ENCODE peak calls at places on chromosomes 5 and 9, in seven cellular contexts. One of them, this sample, is unnamed.

GRCh38 chr9:3968891-3969290 is 331.0 kb downstream of the GLIS3 start:
- DNase-seq in GM04503: no peak
- DNase-seq in psoas muscle: no peak
- DNase-seq in GM03348: no peak
- DNase-seq in activated T-helper 1 cell treated with anti-CD3 and anti-CD28 coated beads, Interleukin-2, amount 50 U/mL, for 16 hours: no peak
- DNase-seq in Ammon's horn: no peak
- DNase-seq in stimulated activated CD4-positive, alpha-beta T cell treated with anti-CD3 and anti-CD28 coated beads, Interleukin-2, amount 100 ng/mL, for 48 hours: no peak
- DNase-seq in this sample: no peak

GRCh38 chr5:83433891-83434290 is 37.7 kb upstream of the VCAN start:
- DNase-seq in GM04503: no peak
- DNase-seq in psoas muscle: no peak
- DNase-seq in GM03348: peak; percentile 19
- DNase-seq in activated T-helper 1 cell treated with anti-CD3 and anti-CD28 coated beads, Interleukin-2, amount 50 U/mL, for 16 hours: no peak
- DNase-seq in Ammon's horn: no peak
- DNase-seq in stimulated activated CD4-positive, alpha-beta T cell treated with anti-CD3 and anti-CD28 coated beads, Interleukin-2, amount 100 ng/mL, for 48 hours: no peak
- DNase-seq in this sample: no peak

GRCh38 chr5:100550531-100551036 is 15.4 kb downstream of the FAM174A start:
- DNase-seq in GM04503: peak; percentile 3
- DNase-seq in psoas muscle: peak; percentile 18
- DNase-seq in GM03348: peak; percentile 6
- DNase-seq in activated T-helper 1 cell treated with anti-CD3 and anti-CD28 coated beads, Interleukin-2, amount 50 U/mL, for 16 hours: no peak
- DNase-seq in Ammon's horn: no peak
- DNase-seq in stimulated activated CD4-positive, alpha-beta T cell treated with anti-CD3 and anti-CD28 coated beads, Interleukin-2, amount 100 ng/mL, for 48 hours: no peak
- DNase-seq in this sample: no peak

GRCh38 chr9:105064248-105065118 is 136.5 kb upstream of the ABCA1 start:
- DNase-seq in GM04503: peak; percentile 89
- DNase-seq in psoas muscle: peak; percentile 91
- DNase-seq in GM03348: peak; percentile 94
- DNase-seq in activated T-helper 1 cell treated with anti-CD3 and anti-CD28 coated beads, Interleukin-2, amount 50 U/mL, for 16 hours: no peak
- DNase-seq in Ammon's horn: peak; percentile 94
- DNase-seq in stimulated activated CD4-positive, alpha-beta T cell treated with anti-CD3 and anti-CD28 coated beads, Interleukin-2, amount 100 ng/mL, for 48 hours: no peak
- DNase-seq in this sample: peak; percentile 18

GRCh38 chr9:4573634-4574391 is 83.5 kb downstream of the SLC1A1 start:
- DNase-seq in GM04503: no peak
- DNase-seq in psoas muscle: no peak
- DNase-seq in GM03348: no peak
- DNase-seq in activated T-helper 1 cell treated with anti-CD3 and anti-CD28 coated beads, Interleukin-2, amount 50 U/mL, for 16 hours: no peak
- DNase-seq in Ammon's horn: peak; percentile 70
- DNase-seq in stimulated activated CD4-positive, alpha-beta T cell treated with anti-CD3 and anti-CD28 coated beads, Interleukin-2, amount 100 ng/mL, for 48 hours: no peak
- DNase-seq in this sample: no peak

GRCh38 chr5:66742083-66742895 is 146.1 kb downstream of the MAST4 start:
- DNase-seq in GM04503: no peak
- DNase-seq in psoas muscle: no peak
- DNase-seq in GM03348: no peak
- DNase-seq in activated T-helper 1 cell treated with anti-CD3 and anti-CD28 coated beads, Interleukin-2, amount 50 U/mL, for 16 hours: no peak
- DNase-seq in Ammon's horn: peak; percentile 60
- DNase-seq in stimulated activated CD4-positive, alpha-beta T cell treated with anti-CD3 and anti-CD28 coated beads, Interleukin-2, amount 100 ng/mL, for 48 hours: no peak
- DNase-seq in this sample: no peak

GRCh38 chr5:149182241-149182640 is 40.9 kb downstream of the ABLIM3 start:
- DNase-seq in GM04503: no peak
- DNase-seq in psoas muscle: no peak
- DNase-seq in GM03348: no peak
- DNase-seq in activated T-helper 1 cell treated with anti-CD3 and anti-CD28 coated beads, Interleukin-2, amount 50 U/mL, for 16 hours: no peak
- DNase-seq in Ammon's horn: no peak
- DNase-seq in stimulated activated CD4-positive, alpha-beta T cell treated with anti-CD3 and anti-CD28 coated beads, Interleukin-2, amount 100 ng/mL, for 48 hours: no peak
- DNase-seq in this sample: no peak

GRCh38 chr9:93143830-93144530 is 9.9 kb upstream of the NINJ1 start:
- DNase-seq in GM04503: no peak
- DNase-seq in psoas muscle: peak; percentile 40
- DNase-seq in GM03348: peak; percentile 31
- DNase-seq in activated T-helper 1 cell treated with anti-CD3 and anti-CD28 coated beads, Interleukin-2, amount 50 U/mL, for 16 hours: peak; percentile 33
- DNase-seq in Ammon's horn: peak; percentile 97
- DNase-seq in stimulated activated CD4-positive, alpha-beta T cell treated with anti-CD3 and anti-CD28 coated beads, Interleukin-2, amount 100 ng/mL, for 48 hours: no peak
- DNase-seq in this sample: no peak

GRCh38 chr5:132363431-132364112 is 5.9 kb upstream of the SLC22A5 start:
- DNase-seq in GM04503: peak; percentile 55
- DNase-seq in psoas muscle: no peak
- DNase-seq in GM03348: peak; percentile 61
- DNase-seq in activated T-helper 1 cell treated with anti-CD3 and anti-CD28 coated beads, Interleukin-2, amount 50 U/mL, for 16 hours: no peak
- DNase-seq in Ammon's horn: peak; percentile 55
- DNase-seq in stimulated activated CD4-positive, alpha-beta T cell treated with anti-CD3 and anti-CD28 coated beads, Interleukin-2, amount 100 ng/mL, for 48 hours: no peak
- DNase-seq in this sample: no peak

GRCh38 chr5:171422495-171422894 is 3.0 kb downstream of the FGF18 start:
- DNase-seq in GM04503: no peak
- DNase-seq in psoas muscle: peak; percentile 1
- DNase-seq in GM03348: no peak
- DNase-seq in activated T-helper 1 cell treated with anti-CD3 and anti-CD28 coated beads, Interleukin-2, amount 50 U/mL, for 16 hours: no peak
- DNase-seq in Ammon's horn: no peak
- DNase-seq in stimulated activated CD4-positive, alpha-beta T cell treated with anti-CD3 and anti-CD28 coated beads, Interleukin-2, amount 100 ng/mL, for 48 hours: no peak
- DNase-seq in this sample: no peak

GRCh38 chr9:23123048-23123632 is 676.5 kb downstream of the DMRTA1 start:
- DNase-seq in GM04503: no peak
- DNase-seq in psoas muscle: no peak
- DNase-seq in GM03348: peak; percentile 4
- DNase-seq in activated T-helper 1 cell treated with anti-CD3 and anti-CD28 coated beads, Interleukin-2, amount 50 U/mL, for 16 hours: no peak
- DNase-seq in Ammon's horn: peak; percentile 66
- DNase-seq in stimulated activated CD4-positive, alpha-beta T cell treated with anti-CD3 and anti-CD28 coated beads, Interleukin-2, amount 100 ng/mL, for 48 hours: no peak
- DNase-seq in this sample: peak; percentile 41

GRCh38 chr9:132768932-132769894 is 98.9 kb downstream of the GTF3C4 start:
- DNase-seq in GM04503: peak; percentile 12
- DNase-seq in psoas muscle: peak; percentile 45
- DNase-seq in GM03348: peak; percentile 76
- DNase-seq in activated T-helper 1 cell treated with anti-CD3 and anti-CD28 coated beads, Interleukin-2, amount 50 U/mL, for 16 hours: peak; percentile 29
- DNase-seq in Ammon's horn: peak; percentile 27
- DNase-seq in stimulated activated CD4-positive, alpha-beta T cell treated with anti-CD3 and anti-CD28 coated beads, Interleukin-2, amount 100 ng/mL, for 48 hours: peak; percentile 50
- DNase-seq in this sample: peak; percentile 41

GRCh38 chr9:130701059-130702022 is 7.8 kb downstream of the EXOSC2 start:
- DNase-seq in GM04503: no peak
- DNase-seq in psoas muscle: peak; percentile 75
- DNase-seq in GM03348: peak; percentile 76
- DNase-seq in activated T-helper 1 cell treated with anti-CD3 and anti-CD28 coated beads, Interleukin-2, amount 50 U/mL, for 16 hours: peak; percentile 57
- DNase-seq in Ammon's horn: peak; percentile 88
- DNase-seq in stimulated activated CD4-positive, alpha-beta T cell treated with anti-CD3 and anti-CD28 coated beads, Interleukin-2, amount 100 ng/mL, for 48 hours: peak; percentile 74
- DNase-seq in this sample: peak; percentile 82

GRCh38 chr5:61926911-61927310 is 379.1 kb upstream of the KIF2A start:
- DNase-seq in GM04503: no peak
- DNase-seq in psoas muscle: no peak
- DNase-seq in GM03348: no peak
- DNase-seq in activated T-helper 1 cell treated with anti-CD3 and anti-CD28 coated beads, Interleukin-2, amount 50 U/mL, for 16 hours: no peak
- DNase-seq in Ammon's horn: no peak
- DNase-seq in stimulated activated CD4-positive, alpha-beta T cell treated with anti-CD3 and anti-CD28 coated beads, Interleukin-2, amount 100 ng/mL, for 48 hours: no peak
- DNase-seq in this sample: no peak

GRCh38 chr5:147921134-147921533 is 14.8 kb upstream of the C5orf46 start:
- DNase-seq in GM04503: no peak
- DNase-seq in psoas muscle: no peak
- DNase-seq in GM03348: no peak
- DNase-seq in activated T-helper 1 cell treated with anti-CD3 and anti-CD28 coated beads, Interleukin-2, amount 50 U/mL, for 16 hours: no peak
- DNase-seq in Ammon's horn: no peak
- DNase-seq in stimulated activated CD4-positive, alpha-beta T cell treated with anti-CD3 and anti-CD28 coated beads, Interleukin-2, amount 100 ng/mL, for 48 hours: no peak
- DNase-seq in this sample: no peak

GRCh38 chr9:134321957-134322741 is 4.1 kb upstream of the RXRA start:
- DNase-seq in GM04503: no peak
- DNase-seq in psoas muscle: peak; percentile 20
- DNase-seq in GM03348: no peak
- DNase-seq in activated T-helper 1 cell treated with anti-CD3 and anti-CD28 coated beads, Interleukin-2, amount 50 U/mL, for 16 hours: no peak
- DNase-seq in Ammon's horn: no peak
- DNase-seq in stimulated activated CD4-positive, alpha-beta T cell treated with anti-CD3 and anti-CD28 coated beads, Interleukin-2, amount 100 ng/mL, for 48 hours: no peak
- DNase-seq in this sample: no peak

GRCh38 chr5:112420111-112420864 is 1.2 kb upstream of the EPB41L4A start:
- DNase-seq in GM04503: no peak
- DNase-seq in psoas muscle: peak; percentile 82
- DNase-seq in GM03348: peak; percentile 72
- DNase-seq in activated T-helper 1 cell treated with anti-CD3 and anti-CD28 coated beads, Interleukin-2, amount 50 U/mL, for 16 hours: no peak
- DNase-seq in Ammon's horn: peak; percentile 89
- DNase-seq in stimulated activated CD4-positive, alpha-beta T cell treated with anti-CD3 and anti-CD28 coated beads, Interleukin-2, amount 100 ng/mL, for 48 hours: peak; percentile 14
- DNase-seq in this sample: peak; percentile 77

GRCh38 chr9:73640971-73641370 is 489.3 kb downstream of the ANXA1 start:
- DNase-seq in GM04503: no peak
- DNase-seq in psoas muscle: no peak
- DNase-seq in GM03348: no peak
- DNase-seq in activated T-helper 1 cell treated with anti-CD3 and anti-CD28 coated beads, Interleukin-2, amount 50 U/mL, for 16 hours: no peak
- DNase-seq in Ammon's horn: no peak
- DNase-seq in stimulated activated CD4-positive, alpha-beta T cell treated with anti-CD3 and anti-CD28 coated beads, Interleukin-2, amount 100 ng/mL, for 48 hours: no peak
- DNase-seq in this sample: no peak

GRCh38 chr5:114789773-114790402 is 379.8 kb downstream of the TRIM36 start:
- DNase-seq in GM04503: no peak
- DNase-seq in psoas muscle: no peak
- DNase-seq in GM03348: peak; percentile 15
- DNase-seq in activated T-helper 1 cell treated with anti-CD3 and anti-CD28 coated beads, Interleukin-2, amount 50 U/mL, for 16 hours: no peak
- DNase-seq in Ammon's horn: peak; percentile 65
- DNase-seq in stimulated activated CD4-positive, alpha-beta T cell treated with anti-CD3 and anti-CD28 coated beads, Interleukin-2, amount 100 ng/mL, for 48 hours: no peak
- DNase-seq in this sample: peak; percentile 31

GRCh38 chr9:134378901-134379338 is 52.7 kb downstream of the RXRA start:
- DNase-seq in GM04503: no peak
- DNase-seq in psoas muscle: peak; percentile 82
- DNase-seq in GM03348: peak; percentile 87
- DNase-seq in activated T-helper 1 cell treated with anti-CD3 and anti-CD28 coated beads, Interleukin-2, amount 50 U/mL, for 16 hours: no peak
- DNase-seq in Ammon's horn: peak; percentile 57
- DNase-seq in stimulated activated CD4-positive, alpha-beta T cell treated with anti-CD3 and anti-CD28 coated beads, Interleukin-2, amount 100 ng/mL, for 48 hours: no peak
- DNase-seq in this sample: no peak

GRCh38 chr9:99162759-99163364 is 57.9 kb downstream of the TGFBR1 start:
- DNase-seq in GM04503: no peak
- DNase-seq in psoas muscle: no peak
- DNase-seq in GM03348: peak; percentile 64
- DNase-seq in activated T-helper 1 cell treated with anti-CD3 and anti-CD28 coated beads, Interleukin-2, amount 50 U/mL, for 16 hours: no peak
- DNase-seq in Ammon's horn: peak; percentile 40
- DNase-seq in stimulated activated CD4-positive, alpha-beta T cell treated with anti-CD3 and anti-CD28 coated beads, Interleukin-2, amount 100 ng/mL, for 48 hours: no peak
- DNase-seq in this sample: no peak

GRCh38 chr9:136198605-136199083 is 6.3 kb downstream of the LHX3 start:
- DNase-seq in GM04503: no peak
- DNase-seq in psoas muscle: no peak
- DNase-seq in GM03348: no peak
- DNase-seq in activated T-helper 1 cell treated with anti-CD3 and anti-CD28 coated beads, Interleukin-2, amount 50 U/mL, for 16 hours: no peak
- DNase-seq in Ammon's horn: no peak
- DNase-seq in stimulated activated CD4-positive, alpha-beta T cell treated with anti-CD3 and anti-CD28 coated beads, Interleukin-2, amount 100 ng/mL, for 48 hours: no peak
- DNase-seq in this sample: no peak

GRCh38 chr9:90038778-90039177 is 434.0 kb downstream of the GADD45G start:
- DNase-seq in GM04503: no peak
- DNase-seq in psoas muscle: no peak
- DNase-seq in GM03348: no peak
- DNase-seq in activated T-helper 1 cell treated with anti-CD3 and anti-CD28 coated beads, Interleukin-2, amount 50 U/mL, for 16 hours: no peak
- DNase-seq in Ammon's horn: no peak
- DNase-seq in stimulated activated CD4-positive, alpha-beta T cell treated with anti-CD3 and anti-CD28 coated beads, Interleukin-2, amount 100 ng/mL, for 48 hours: no peak
- DNase-seq in this sample: peak; percentile 40

GRCh38 chr9:93675336-93676150 is 99.2 kb downstream of the PHF2 start:
- DNase-seq in GM04503: no peak
- DNase-seq in psoas muscle: no peak
- DNase-seq in GM03348: no peak
- DNase-seq in activated T-helper 1 cell treated with anti-CD3 and anti-CD28 coated beads, Interleukin-2, amount 50 U/mL, for 16 hours: no peak
- DNase-seq in Ammon's horn: no peak
- DNase-seq in stimulated activated CD4-positive, alpha-beta T cell treated with anti-CD3 and anti-CD28 coated beads, Interleukin-2, amount 100 ng/mL, for 48 hours: no peak
- DNase-seq in this sample: no peak